ENCODE peak calls at places on chromosomes 11 and 22, in nine cellular contexts. Q, L, F, Y, V, E, A, D and Z are unnamed samples.

GRCh38 chr11:27055065-27055682 is 14.6 kb downstream of the BBOX1 start:
- DNase-seq in V (no peak), Q (no peak), D (no peak), Y (no peak), E (peak; percentile 54), L (no peak), F (peak; percentile 31), A (no peak), Z (no peak)

GRCh38 chr22:24161909-24162308 is 19.4 kb upstream of the SUSD2 start:
- DNase-seq in Y (no peak), V (no peak), Q (no peak), F (no peak), E (no peak), D (no peak), A (no peak), L (no peak), Z (no peak)

GRCh38 chr11:35163707-35164496 is 24.9 kb downstream of the CD44 start:
- DNase-seq in D (no peak), Q (peak; percentile 38), E (no peak), L (no peak), A (no peak), F (no peak), Y (no peak), V (no peak), Z (no peak)

GRCh38 chr11:118353084-118353710 is 6.2 kb upstream of the UBE4A start:
- DNase-seq in V (no peak), Q (no peak), E (no peak), Y (no peak), A (no peak), L (no peak), D (peak; percentile 10), F (peak; percentile 41), Z (peak; percentile 15)

GRCh38 chr22:48452766-48453165 is 1374.9 kb downstream of the BRD1 start:
- DNase-seq in E (no peak), Q (no peak), F (no peak), L (no peak), V (no peak), Y (no peak), D (no peak), A (no peak), Z (no peak)

GRCh38 chr11:69891421-69892236 is 72.4 kb upstream of the FGF3 start:
- DNase-seq in A (no peak), F (peak; percentile 77), Q (no peak), Y (peak; percentile 87), D (no peak), E (peak; percentile 60), L (no peak), V (no peak), Z (no peak)

GRCh38 chr11:59551651-59552521 is 40.5 kb downstream of the OR4D9 start:
- DNase-seq in E (no peak), A (no peak), D (peak; percentile 42), V (peak; percentile 68), Q (no peak), F (peak; percentile 47), L (no peak), Y (no peak), Z (peak; percentile 79)

GRCh38 chr11:74754507-74755255 is 6.0 kb downstream of the RNF169 start:
- DNase-seq in Q (no peak), L (no peak), F (no peak), D (no peak), V (no peak), Y (no peak), A (no peak), E (peak; percentile 37), Z (peak; percentile 92)

GRCh38 chr11:101401245-101401644 is 182.6 kb downstream of the TRPC6 start:
- DNase-seq in Q (no peak), Y (no peak), F (no peak), D (no peak), L (no peak), V (no peak), E (no peak), A (no peak), Z (no peak)

GRCh38 chr11:45470151-45471001 is 184.2 kb upstream of the SYT13 start:
- DNase-seq in Y (no peak), Q (no peak), A (no peak), F (no peak), D (no peak), L (no peak), V (peak; percentile 18), E (no peak), Z (no peak)

GRCh38 chr11:127493330-127493729 is 492.8 kb upstream of the KIRREL3 start:
- DNase-seq in L (no peak), Q (no peak), A (peak; percentile 16), D (peak; percentile 38), Y (no peak), E (no peak), F (peak; percentile 45), V (no peak), Z (no peak)

GRCh38 chr22:44622147-44622427 is 79.9 kb upstream of the PRR5 start:
- DNase-seq in Q (peak; percentile 34), L (no peak), A (no peak), V (no peak), Y (no peak), F (peak; percentile 52), D (no peak), E (peak; percentile 28), Z (no peak)

GRCh38 chr11:77188912-77189491 is 61.0 kb downstream of the MYO7A start:
- DNase-seq in L (no peak), E (no peak), Q (no peak), A (no peak), V (no peak), F (peak; percentile 19), Y (peak; percentile 68), D (peak; percentile 85), Z (no peak)

GRCh38 chr11:68137833-68138232 is 16.6 kb upstream of the CHKA start:
- DNase-seq in V (no peak), A (no peak), E (no peak), Y (no peak), Q (no peak), L (no peak), D (no peak), F (peak; percentile 65), Z (no peak)

GRCh38 chr11:111561801-111562325 is 21.3 kb downstream of the LAYN start:
- DNase-seq in F (no peak), L (no peak), E (peak; percentile 47), D (no peak), V (no peak), Q (no peak), A (no peak), Y (no peak), Z (peak; percentile 24)

GRCh38 chr11:895331-896223 is 15.0 kb downstream of the CHID1 start:
- DNase-seq in L (no peak), F (no peak), D (no peak), Q (no peak), Y (no peak), E (no peak), A (no peak), V (no peak), Z (no peak)

GRCh38 chr22:17969732-17970131 is 54.6 kb downstream of the MICAL3 start:
- DNase-seq in Y (no peak), E (no peak), Q (no peak), D (no peak), F (no peak), A (no peak), V (no peak), L (no peak), Z (no peak)